ENCODE peak calls at places on chromosome 22, in six cellular contexts. One of them, this sample, is unnamed.
A peak's percentile ranks its signal among the peaks of the same experiment; 100 is the strongest.

GRCh38 chr22:24161485-24161884 is 19.8 kb upstream of the SUSD2 start:
- DNase-seq in activated T-cell treated with anti-CD3 and anti-CD28 coated beads for 1 hour: no peak
- DNase-seq in HCEC 1CT: no peak
- DNase-seq in dermis microvascular lymphatic vessel endothelial cell: no peak
- DNase-seq in HL-60: no peak
- DNase-seq in stimulated activated CD8-positive, alpha-beta memory T cell treated with anti-CD3 and anti-CD28 coated beads, Interleukin-4, amount 100 ng/mL, for 1 hour: no peak
- DNase-seq in this sample: no peak

GRCh38 chr22:23527971-23528740 is 51.9 kb downstream of the IGLL1 start:
- DNase-seq in HCEC 1CT: no peak
- DNase-seq in stimulated activated CD8-positive, alpha-beta memory T cell treated with anti-CD3 and anti-CD28 coated beads, Interleukin-4, amount 100 ng/mL, for 1 hour: no peak
- DNase-seq in HL-60: no peak
- DNase-seq in activated T-cell treated with anti-CD3 and anti-CD28 coated beads for 1 hour: no peak
- DNase-seq in dermis microvascular lymphatic vessel endothelial cell: no peak
- DNase-seq in this sample: peak; percentile 46

GRCh38 chr22:45934659-45935341 is 42.2 kb downstream of the WNT7B start:
- DNase-seq in HCEC 1CT: peak; percentile 76
- DNase-seq in dermis microvascular lymphatic vessel endothelial cell: peak; percentile 14
- DNase-seq in HL-60: no peak
- DNase-seq in stimulated activated CD8-positive, alpha-beta memory T cell treated with anti-CD3 and anti-CD28 coated beads, Interleukin-4, amount 100 ng/mL, for 1 hour: no peak
- DNase-seq in activated T-cell treated with anti-CD3 and anti-CD28 coated beads for 1 hour: no peak
- DNase-seq in this sample: no peak

GRCh38 chr22:40397436-40397835 is 27.0 kb downstream of the SGSM3 start:
- DNase-seq in HCEC 1CT: no peak
- DNase-seq in HL-60: no peak
- DNase-seq in dermis microvascular lymphatic vessel endothelial cell: peak; percentile 32
- DNase-seq in activated T-cell treated with anti-CD3 and anti-CD28 coated beads for 1 hour: no peak
- DNase-seq in stimulated activated CD8-positive, alpha-beta memory T cell treated with anti-CD3 and anti-CD28 coated beads, Interleukin-4, amount 100 ng/mL, for 1 hour: no peak
- DNase-seq in this sample: no peak

GRCh38 chr22:43009444-43009843 is 5.5 kb downstream of the PACSIN2 start:
- DNase-seq in HL-60: no peak
- DNase-seq in HCEC 1CT: no peak
- DNase-seq in stimulated activated CD8-positive, alpha-beta memory T cell treated with anti-CD3 and anti-CD28 coated beads, Interleukin-4, amount 100 ng/mL, for 1 hour: no peak
- DNase-seq in dermis microvascular lymphatic vessel endothelial cell: no peak
- DNase-seq in activated T-cell treated with anti-CD3 and anti-CD28 coated beads for 1 hour: no peak
- DNase-seq in this sample: no peak

GRCh38 chr22:39984006-39984405 is 10.7 kb upstream of the FAM83F start:
- DNase-seq in dermis microvascular lymphatic vessel endothelial cell: no peak
- DNase-seq in activated T-cell treated with anti-CD3 and anti-CD28 coated beads for 1 hour: no peak
- DNase-seq in HL-60: no peak
- DNase-seq in stimulated activated CD8-positive, alpha-beta memory T cell treated with anti-CD3 and anti-CD28 coated beads, Interleukin-4, amount 100 ng/mL, for 1 hour: no peak
- DNase-seq in HCEC 1CT: peak; percentile 23
- DNase-seq in this sample: no peak

GRCh38 chr22:20437253-20438065 is at the start of gene SCARF2:
- DNase-seq in HCEC 1CT: peak; percentile 25
- DNase-seq in HL-60: no peak
- DNase-seq in activated T-cell treated with anti-CD3 and anti-CD28 coated beads for 1 hour: no peak
- DNase-seq in dermis microvascular lymphatic vessel endothelial cell: peak; percentile 65
- DNase-seq in stimulated activated CD8-positive, alpha-beta memory T cell treated with anti-CD3 and anti-CD28 coated beads, Interleukin-4, amount 100 ng/mL, for 1 hour: no peak
- DNase-seq in this sample: no peak

GRCh38 chr22:42070517-42071422 is at the start of gene NAGA:
- DNase-seq in activated T-cell treated with anti-CD3 and anti-CD28 coated beads for 1 hour: peak; percentile 85
- DNase-seq in stimulated activated CD8-positive, alpha-beta memory T cell treated with anti-CD3 and anti-CD28 coated beads, Interleukin-4, amount 100 ng/mL, for 1 hour: peak; percentile 69
- DNase-seq in dermis microvascular lymphatic vessel endothelial cell: peak; percentile 98
- DNase-seq in HL-60: peak; percentile 98
- DNase-seq in HCEC 1CT: peak; percentile 96
- DNase-seq in this sample: peak; percentile 85

GRCh38 chr22:40147388-40148176 is 30.1 kb upstream of the TNRC6B start:
- DNase-seq in HL-60: peak; percentile 43
- DNase-seq in activated T-cell treated with anti-CD3 and anti-CD28 coated beads for 1 hour: no peak
- DNase-seq in stimulated activated CD8-positive, alpha-beta memory T cell treated with anti-CD3 and anti-CD28 coated beads, Interleukin-4, amount 100 ng/mL, for 1 hour: no peak
- DNase-seq in dermis microvascular lymphatic vessel endothelial cell: no peak
- DNase-seq in HCEC 1CT: no peak
- DNase-seq in this sample: no peak

GRCh38 chr22:50012201-50013181 is at the start of gene IL17REL:
- DNase-seq in HL-60: no peak
- DNase-seq in dermis microvascular lymphatic vessel endothelial cell: no peak
- DNase-seq in stimulated activated CD8-positive, alpha-beta memory T cell treated with anti-CD3 and anti-CD28 coated beads, Interleukin-4, amount 100 ng/mL, for 1 hour: no peak
- DNase-seq in HCEC 1CT: no peak
- DNase-seq in activated T-cell treated with anti-CD3 and anti-CD28 coated beads for 1 hour: no peak
- DNase-seq in this sample: no peak

GRCh38 chr22:37203354-37204044 is 8.8 kb downstream of the SSTR3 start:
- DNase-seq in stimulated activated CD8-positive, alpha-beta memory T cell treated with anti-CD3 and anti-CD28 coated beads, Interleukin-4, amount 100 ng/mL, for 1 hour: no peak
- DNase-seq in dermis microvascular lymphatic vessel endothelial cell: no peak
- DNase-seq in activated T-cell treated with anti-CD3 and anti-CD28 coated beads for 1 hour: no peak
- DNase-seq in HL-60: no peak
- DNase-seq in HCEC 1CT: no peak
- DNase-seq in this sample: no peak